ENCODE peak calls at places on chromosomes 7 and 10, in nine cellular contexts. Q is fibroblast of lung, G is BE2C, E is stomach, F is HCT116, T is body of pancreas, R is breast epithelium, J is fibroblast of mammary gland, C is fibroblast of pulmonary artery. D is an unnamed sample.

GRCh38 chr10:23202736-23203135 is 10.6 kb downstream of the PTF1A start:
- DNase-seq in Q (no peak), G (no peak), E (no peak), F (no peak), T (peak), R (no peak), J (no peak), C (no peak), D (no peak)

GRCh38 chr7:63521-64021 is 128.8 kb upstream of the FAM20C start:
- DNase-seq in Q (no peak), G (no peak), E (no peak), F (no peak), T (no peak), R (no peak), J (no peak), C (no peak), D (no peak)

GRCh38 chr10:122587099-122587725 is 26.7 kb downstream of the DMBT1 start:
- DNase-seq in Q (no peak), G (no peak), E (no peak), F (no peak), T (no peak), R (no peak), J (no peak), C (no peak), D (no peak)

GRCh38 chr7:4842302-4843064 is 19.3 kb downstream of the PAPOLB start:
- DNase-seq in Q (peak), G (no peak), E (no peak), F (no peak), T (peak), R (no peak), J (no peak), C (peak), D (no peak)

GRCh38 chr7:54343511-54343910 is 198.7 kb upstream of the VSTM2A start:
- DNase-seq in Q (no peak), G (no peak), E (no peak), F (no peak), T (no peak), R (no peak), J (no peak), C (no peak), D (no peak)

GRCh38 chr7:118755067-118755625 is 530.6 kb downstream of the ANKRD7 start:
- DNase-seq in Q (no peak), G (no peak), E (no peak), F (no peak), T (no peak), R (no peak), J (peak), C (no peak), D (no peak)

GRCh38 chr10:86699541-86699940 is 31.2 kb downstream of the LDB3 start:
- DNase-seq in Q (no peak), G (no peak), E (no peak), F (no peak), T (no peak), R (no peak), J (no peak), C (no peak), D (no peak)

GRCh38 chr7:5283421-5284303 is 919 bp downstream of the SLC29A4 start:
- DNase-seq in Q (no peak), G (peak), E (no peak), F (no peak), T (peak), R (no peak), J (no peak), C (no peak), D (no peak)

GRCh38 chr7:45120-46090 is 147.0 kb upstream of the FAM20C start:
- DNase-seq in Q (no peak), G (no peak), E (no peak), F (no peak), T (no peak), R (peak), J (no peak), C (no peak), D (peak)

GRCh38 chr7:71633571-71634008 is 501.6 kb downstream of the GALNT17 start:
- DNase-seq in Q (peak), G (no peak), E (no peak), F (no peak), T (no peak), R (no peak), J (peak), C (peak), D (no peak)

GRCh38 chr7:134879815-134880475 is 100.5 kb downstream of the CALD1 start:
- DNase-seq in Q (no peak), G (no peak), E (no peak), F (no peak), T (no peak), R (no peak), J (no peak), C (no peak), D (no peak)

GRCh38 chr7:104207731-104208420 is at the start of gene ORC5:
- DNase-seq in Q (peak), G (peak), E (peak), F (peak), T (peak), R (peak), J (peak), C (peak), D (peak)

GRCh38 chr10:53606951-53607350 is 834.4 kb upstream of the MBL2 start:
- DNase-seq in Q (peak), G (no peak), E (no peak), F (no peak), T (no peak), R (no peak), J (no peak), C (no peak), D (no peak)

GRCh38 chr10:4050061-4050460 is 265.1 kb upstream of the KLF6 start:
- DNase-seq in Q (no peak), G (no peak), E (no peak), F (no peak), T (no peak), R (no peak), J (no peak), C (no peak), D (no peak)

GRCh38 chr10:96512524-96512991 is 1.2 kb downstream of the TLL2 start:
- DNase-seq in Q (peak), G (peak), E (no peak), F (no peak), T (peak), R (no peak), J (peak), C (peak), D (peak)

GRCh38 chr10:101938316-101939272 is 95.0 kb upstream of the KCNIP2 start:
- DNase-seq in Q (peak), G (no peak), E (no peak), F (peak), T (no peak), R (no peak), J (peak), C (peak), D (no peak)

GRCh38 chr7:48875300-48875916 is 48.9 kb upstream of the CDC14C start:
- DNase-seq in Q (peak), G (no peak), E (no peak), F (no peak), T (peak), R (peak), J (peak), C (peak), D (peak)

GRCh38 chr10:87870154-87870553 is 6.7 kb downstream of the PTEN start:
- DNase-seq in Q (no peak), G (no peak), E (no peak), F (no peak), T (no peak), R (no peak), J (no peak), C (no peak), D (no peak)

GRCh38 chr7:27611043-27611442 is 51.6 kb downstream of the HIBADH start:
- DNase-seq in Q (peak), G (peak), E (no peak), F (no peak), T (no peak), R (no peak), J (peak), C (no peak), D (no peak)

GRCh38 chr7:151310578-151310977 is 31.0 kb upstream of the NUB1 start:
- DNase-seq in Q (peak), G (peak), E (no peak), F (no peak), T (no peak), R (no peak), J (peak), C (peak), D (no peak)

GRCh38 chr7:11185179-11185578 is 211.5 kb downstream of the PHF14 start:
- DNase-seq in Q (peak), G (no peak), E (no peak), F (no peak), T (no peak), R (no peak), J (no peak), C (peak), D (no peak)

GRCh38 chr7:24715661-24716479 is 41.4 kb downstream of the GSDME start:
- DNase-seq in Q (peak), G (peak), E (no peak), F (peak), T (no peak), R (no peak), J (peak), C (peak), D (no peak)

GRCh38 chr7:101114492-101114891 is 12.4 kb upstream of the SERPINE1 start:
- DNase-seq in Q (no peak), G (no peak), E (no peak), F (no peak), T (no peak), R (no peak), J (peak), C (no peak), D (no peak)

GRCh38 chr10:109783286-109783685 is 140.0 kb downstream of the XPNPEP1 start:
- DNase-seq in Q (no peak), G (no peak), E (no peak), F (no peak), T (no peak), R (no peak), J (no peak), C (no peak), D (no peak)

GRCh38 chr10:110395350-110396283 is 90.9 kb upstream of the SMNDC1 start:
- DNase-seq in Q (peak), G (no peak), E (peak), F (peak), T (peak), R (peak), J (peak), C (peak), D (peak)

GRCh38 chr7:584122-584465 is 64.4 kb upstream of the PDGFA start:
- DNase-seq in Q (no peak), G (no peak), E (peak), F (no peak), T (no peak), R (no peak), J (no peak), C (no peak), D (peak)

GRCh38 chr10:17289763-17290162 is 61.7 kb downstream of the VIM start:
- DNase-seq in Q (no peak), G (no peak), E (no peak), F (no peak), T (no peak), R (no peak), J (no peak), C (no peak), D (no peak)

GRCh38 chr10:113001599-113002448 is 51.8 kb downstream of the TCF7L2 start:
- DNase-seq in Q (no peak), G (no peak), E (no peak), F (no peak), T (no peak), R (no peak), J (no peak), C (no peak), D (no peak)

GRCh38 chr7:140876519-140877248 is 48.0 kb downstream of the BRAF start:
- DNase-seq in Q (peak), G (no peak), E (no peak), F (no peak), T (no peak), R (no peak), J (peak), C (peak), D (no peak)

GRCh38 chr10:98268694-98269386 is 846 bp upstream of the LOXL4 start:
- DNase-seq in Q (no peak), G (no peak), E (no peak), F (no peak), T (peak), R (no peak), J (peak), C (peak), D (no peak)

GRCh38 chr7:13990319-13990983 is 985 bp upstream of the ETV1 start:
- DNase-seq in Q (peak), G (peak), E (peak), F (no peak), T (peak), R (peak), J (peak), C (peak), D (peak)

GRCh38 chr10:60140681-60141632 is 234.6 kb upstream of the CCDC6 start:
- DNase-seq in Q (peak), G (no peak), E (no peak), F (no peak), T (no peak), R (no peak), J (peak), C (peak), D (peak)

GRCh38 chr7:50552921-50553320 is 12.3 kb downstream of the DDC start:
- DNase-seq in Q (peak), G (no peak), E (no peak), F (no peak), T (peak), R (no peak), J (peak), C (peak), D (no peak)

GRCh38 chr10:66714741-66715140 is 211.1 kb upstream of the LRRTM3 start:
- DNase-seq in Q (peak), G (no peak), E (no peak), F (no peak), T (no peak), R (no peak), J (no peak), C (no peak), D (no peak)

GRCh38 chr7:156766666-156767065 is 126.1 kb downstream of the RNF32 start:
- DNase-seq in Q (no peak), G (no peak), E (no peak), F (no peak), T (no peak), R (no peak), J (no peak), C (no peak), D (no peak)

GRCh38 chr10:30736685-30737232 is 107.2 kb upstream of the LYZL2 start:
- DNase-seq in Q (peak), G (no peak), E (peak), F (peak), T (no peak), R (no peak), J (peak), C (peak), D (peak)

GRCh38 chr7:79806161-79806734 is 328.4 kb upstream of the GNAI1 start:
- DNase-seq in Q (peak), G (no peak), E (no peak), F (peak), T (no peak), R (no peak), J (peak), C (peak), D (no peak)

GRCh38 chr10:67115972-67116371 is 190.1 kb downstream of the LRRTM3 start:
- DNase-seq in Q (peak), G (no peak), E (no peak), F (peak), T (no peak), R (no peak), J (no peak), C (peak), D (no peak)

GRCh38 chr7:64877714-64878610 is 25.1 kb upstream of the ZNF273 start:
- DNase-seq in Q (no peak), G (no peak), E (peak), F (no peak), T (no peak), R (no peak), J (no peak), C (no peak), D (no peak)

GRCh38 chr7:122975341-122975740 is 20.2 kb downstream of the TAS2R16 start:
- DNase-seq in Q (no peak), G (no peak), E (no peak), F (peak), T (no peak), R (no peak), J (peak), C (peak), D (no peak)

DNA sequence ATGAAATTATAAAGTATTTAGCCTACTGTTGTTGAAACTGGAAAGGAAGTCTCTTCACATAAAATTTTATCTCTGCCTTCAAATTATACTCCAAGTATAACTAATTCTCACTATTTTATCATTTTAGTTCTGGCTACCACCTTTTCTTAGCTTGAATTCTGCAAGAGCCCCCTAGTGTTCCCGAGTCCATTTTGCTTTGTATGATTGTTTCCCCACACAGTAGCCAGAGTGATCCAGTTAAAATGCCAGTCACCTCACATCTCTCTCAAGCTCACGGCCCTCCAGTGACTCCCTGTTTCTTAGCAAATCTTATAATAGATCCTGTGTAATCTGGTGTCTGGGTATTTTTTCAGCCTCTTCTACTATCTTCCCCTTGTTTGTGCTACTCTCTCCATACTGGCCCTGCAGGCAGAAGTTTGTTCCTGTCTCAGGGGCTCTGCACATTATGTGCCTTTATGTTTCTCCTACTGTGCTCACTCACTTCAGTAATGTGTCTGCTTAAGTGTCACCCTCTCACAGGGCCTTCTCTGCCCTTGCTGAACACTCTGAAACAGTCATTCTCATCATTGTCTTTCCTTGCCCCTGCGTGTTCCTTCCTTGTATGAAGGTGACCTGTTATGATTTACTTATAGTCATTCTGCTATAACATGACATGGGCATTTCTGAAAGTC is 8.9 kb downstream of the WAC start:
- DNase-seq in Q (no peak), G (no peak), E (no peak), F (no peak), T (no peak), R (no peak), J (no peak), C (no peak), D (no peak)
- TF ChIP-seq CTCF in Q (peak), G (peak), E (no peak), F (no peak), T (no peak), R (no peak), J (peak), C (peak), D (no peak)

GRCh38 chr7:128902761-128903585 is 7.5 kb downstream of the KCP start:
- DNase-seq in Q (peak), G (no peak), E (peak), F (no peak), T (no peak), R (no peak), J (peak), C (no peak), D (peak)
- TF ChIP-seq CTCF in Q (no peak), G (no peak), E (no peak), F (no peak), T (no peak), R (no peak), J (no peak), C (no peak), D (no peak)

DNA sequence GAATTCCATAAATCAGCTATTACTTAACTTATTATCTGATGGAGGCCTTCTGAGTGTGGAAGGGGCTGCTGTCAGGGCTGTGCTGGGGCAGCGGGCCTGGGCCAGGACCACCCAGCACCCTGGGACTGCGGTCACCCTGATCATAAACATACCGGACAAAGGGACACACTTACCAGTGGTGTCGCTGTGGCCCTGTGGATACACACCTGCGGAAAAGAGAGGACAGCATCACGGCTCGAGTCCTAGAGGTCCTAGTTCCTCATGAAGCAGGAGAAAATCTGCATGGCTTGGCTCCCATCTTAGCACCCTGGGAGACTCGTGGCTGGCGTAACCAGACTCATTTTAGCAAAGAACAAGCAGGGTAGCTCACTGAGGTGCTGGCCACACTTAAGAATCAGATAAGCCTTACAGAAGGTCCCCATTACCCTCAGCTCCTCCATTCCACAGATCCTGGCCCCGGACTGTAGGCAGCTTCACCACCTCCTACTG is 17.7 kb downstream of the IL15RA start:
- DNase-seq in Q (no peak), G (no peak), E (no peak), F (no peak), T (no peak), R (no peak), J (no peak), C (no peak), D (no peak)
- TF ChIP-seq CTCF in Q (no peak), G (no peak), E (no peak), F (no peak), T (no peak), R (no peak), J (no peak), C (no peak), D (no peak)

GRCh38 chr7:42224391-42225003 is 12.5 kb downstream of the GLI3 start:
- DNase-seq in Q (no peak), G (no peak), E (no peak), F (no peak), T (no peak), R (no peak), J (no peak), C (no peak), D (no peak)
- TF ChIP-seq CTCF in Q (no peak), G (no peak), E (no peak), F (no peak), T (no peak), R (no peak), J (no peak), C (no peak), D (no peak)

GRCh38 chr10:108358912-108359311 is 1194.4 kb upstream of the SORCS1 start:
- DNase-seq in Q (peak), G (peak), E (no peak), F (no peak), T (no peak), R (no peak), J (peak), C (peak), D (no peak)
- TF ChIP-seq CTCF in Q (no peak), G (peak), E (no peak), F (no peak), T (no peak), R (no peak), J (peak), C (peak), D (no peak)

DNA sequence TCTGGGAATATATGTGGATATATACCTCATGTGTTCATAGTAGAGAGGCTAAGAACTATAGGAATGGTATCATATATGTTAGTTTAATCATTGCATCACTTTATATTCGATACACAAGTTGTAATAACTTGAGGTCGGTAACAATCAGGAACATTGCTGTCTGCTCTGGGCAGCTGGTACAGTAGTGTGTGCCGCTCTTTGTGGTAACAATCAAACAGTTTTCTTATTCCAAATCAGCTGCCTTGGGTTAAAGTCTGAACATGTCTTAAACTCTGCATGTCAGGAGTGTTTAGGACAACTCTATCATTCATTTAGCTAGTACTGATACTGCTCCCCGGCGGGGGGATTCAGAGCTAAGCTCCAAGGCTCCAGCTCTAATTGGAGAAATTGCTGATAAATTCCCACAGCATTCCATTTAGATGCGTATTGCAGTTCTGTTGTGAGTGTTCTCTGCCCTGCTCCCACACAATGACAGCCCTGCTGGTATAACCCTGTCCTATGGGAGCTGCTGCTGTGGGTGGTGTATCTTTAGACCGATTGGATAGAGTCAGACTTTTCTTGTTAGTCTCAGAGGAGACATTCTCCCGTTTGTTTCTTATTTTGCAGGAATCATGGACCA is 707.5 kb upstream of the FZD8 start:
- DNase-seq in Q (peak), G (peak), E (no peak), F (no peak), T (no peak), R (no peak), J (peak), C (peak), D (no peak)
- TF ChIP-seq CTCF in Q (no peak), G (no peak), E (no peak), F (no peak), T (no peak), R (no peak), J (no peak), C (no peak), D (no peak)

GRCh38 chr7:132098337-132098736 is 477.9 kb downstream of the PLXNA4 start:
- DNase-seq in Q (no peak), G (no peak), E (no peak), F (no peak), T (no peak), R (no peak), J (no peak), C (no peak), D (no peak)

GRCh38 chr7:132092106-132092505 is 484.2 kb downstream of the PLXNA4 start:
- DNase-seq in Q (no peak), G (no peak), E (no peak), F (no peak), T (no peak), R (no peak), J (no peak), C (no peak), D (no peak)

GRCh38 chr7:132099163-132099562 is 477.1 kb downstream of the PLXNA4 start:
- DNase-seq in Q (no peak), G (no peak), E (no peak), F (no peak), T (no peak), R (no peak), J (no peak), C (no peak), D (no peak)

GRCh38 chr7:132097550-132098134 is 478.6 kb downstream of the PLXNA4 start:
- DNase-seq in Q (no peak), G (no peak), E (no peak), F (no peak), T (no peak), R (no peak), J (no peak), C (no peak), D (no peak)

GRCh38 chr7:132095111-132095765 is 481.0 kb downstream of the PLXNA4 start:
- DNase-seq in Q (no peak), G (peak), E (no peak), F (no peak), T (no peak), R (no peak), J (no peak), C (no peak), D (no peak)
- TF ChIP-seq CTCF in Q (no peak), G (no peak), E (no peak), F (no peak), T (no peak), R (no peak), J (no peak), C (no peak), D (no peak)

D was measured in transverse colon.